ENCODE peak calls at places on chromosomes 1 and 21, in five cellular contexts. U, C, Q, O and P are unnamed samples.

GRCh38 chr1:182724215-182724614 is 39.8 kb upstream of the RGS8 start:
- DNase-seq in U (no peak), C (no peak), Q (no peak), O (no peak), P (no peak)

GRCh38 chr1:84603941-84604830 is 29.9 kb upstream of the CTBS start:
- DNase-seq in U (peak; percentile 78), C (peak; percentile 62), Q (peak; percentile 84), O (no peak), P (peak; percentile 76)

GRCh38 chr1:3334366-3334765 is 120.1 kb upstream of the ARHGEF16 start:
- DNase-seq in U (no peak), C (no peak), Q (no peak), O (no peak), P (no peak)

GRCh38 chr1:235199441-235199840 is 38.4 kb upstream of the RBM34 start:
- DNase-seq in U (no peak), C (no peak), Q (peak; percentile 47), O (no peak), P (no peak)

GRCh38 chr1:25356848-25357247 is 18.7 kb downstream of the TMEM50A start:
- DNase-seq in U (no peak), C (no peak), Q (no peak), O (no peak), P (no peak)

GRCh38 chr1:52738148-52738547 is 11.9 kb downstream of the ZYG11B start:
- DNase-seq in U (no peak), C (no peak), Q (no peak), O (no peak), P (no peak)

GRCh38 chr1:89518116-89518780 is 6.4 kb upstream of the LRRC8B start:
- DNase-seq in U (no peak), C (no peak), Q (peak; percentile 20), O (no peak), P (no peak)

GRCh38 chr1:172255223-172255560 is 165.3 kb upstream of the C1orf105 start:
- DNase-seq in U (no peak), C (no peak), Q (no peak), O (no peak), P (no peak)

GRCh38 chr21:17463441-17463840 is 49.4 kb upstream of the CXADR start:
- DNase-seq in U (no peak), C (no peak), Q (peak; percentile 95), O (no peak), P (no peak)

GRCh38 chr21:18070392-18070791 is 174.2 kb upstream of the CHODL start:
- DNase-seq in U (no peak), C (no peak), Q (no peak), O (no peak), P (no peak)

GRCh38 chr1:229148041-229148671 is 122.8 kb upstream of the RAB4A start:
- DNase-seq in U (no peak), C (peak; percentile 72), Q (no peak), O (no peak), P (peak; percentile 24)

GRCh38 chr21:36756527-36756926 is 57.6 kb downstream of the SIM2 start:
- DNase-seq in U (no peak), C (no peak), Q (peak; percentile 23), O (no peak), P (no peak)

GRCh38 chr1:29120955-29121485 is 2.7 kb downstream of the TMEM200B start:
- DNase-seq in U (peak; percentile 83), C (peak; percentile 65), Q (no peak), O (peak; percentile 63), P (no peak)

GRCh38 chr1:151841141-151841540 is 1.5 kb upstream of the C2CD4D start:
- DNase-seq in U (no peak), C (no peak), Q (peak; percentile 86), O (no peak), P (no peak)

GRCh38 chr1:62294211-62294610 is 25.0 kb downstream of the KANK4 start:
- DNase-seq in U (no peak), C (peak; percentile 67), Q (no peak), O (no peak), P (no peak)

GRCh38 chr1:16014509-16015482 is 3.0 kb downstream of the HSPB7 start:
- DNase-seq in U (peak; percentile 94), C (peak; percentile 75), Q (no peak), O (no peak), P (peak; percentile 54)

GRCh38 chr1:245953876-245954660 is 553.0 kb downstream of the SMYD3 start:
- DNase-seq in U (no peak), C (peak; percentile 27), Q (no peak), O (no peak), P (no peak)
- H3K4me3 ChIP-seq in U (peak overlapping the region; percentile 21), C (peak overlapping the region; percentile 31), Q (no peak overlapping the region), O (peak overlapping the region; percentile 39), P (peak overlapping the region; percentile 46)

DNA sequence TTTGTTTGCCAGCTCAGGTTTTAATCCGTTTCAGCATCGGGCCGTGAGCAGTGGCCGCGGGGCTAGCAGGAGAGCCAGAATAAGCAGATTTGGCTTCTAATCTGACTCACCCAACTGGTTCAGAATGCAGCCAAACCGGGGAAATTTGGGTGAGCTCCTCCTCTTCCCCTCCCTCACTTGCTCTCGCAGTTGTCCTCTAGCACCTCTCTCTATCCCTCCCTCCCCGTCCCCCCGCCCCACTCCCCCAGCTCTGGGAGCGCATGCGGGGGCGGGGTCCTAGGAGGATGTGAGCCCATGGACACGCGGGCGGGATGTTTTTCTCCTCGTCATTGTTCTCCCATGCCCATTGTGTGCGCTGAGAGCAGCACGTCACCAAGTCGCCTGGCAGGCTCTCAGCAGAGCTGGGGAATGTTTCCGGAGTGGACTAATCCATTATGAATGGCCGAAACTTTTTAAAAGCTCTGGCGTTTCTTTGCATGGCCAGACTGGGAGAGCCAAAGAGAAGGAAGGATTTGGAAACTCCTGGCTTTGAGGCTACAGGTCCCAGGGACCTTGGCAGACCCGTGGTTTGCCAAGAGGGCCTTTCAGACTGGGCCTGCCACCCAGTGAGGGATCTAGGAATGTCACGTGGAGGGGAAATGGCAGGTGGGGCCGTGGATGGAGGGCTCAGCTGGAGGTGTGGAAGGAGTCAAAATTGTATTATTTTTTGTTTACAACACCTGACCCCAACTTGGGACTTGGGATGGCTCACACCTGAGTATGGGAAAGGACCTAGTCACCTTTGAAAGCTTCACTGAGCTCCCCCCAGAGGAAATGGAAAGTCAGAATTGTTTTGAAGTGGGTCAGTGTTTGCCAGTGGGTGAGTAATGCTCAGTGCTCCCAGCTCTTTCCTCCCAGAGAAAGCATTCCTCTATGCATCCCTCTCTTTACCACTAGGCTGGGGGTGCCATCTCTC is 39.2 kb downstream of the CDK18 start:
- DNase-seq in U (peak; percentile 84), C (peak; percentile 70), Q (peak; percentile 76), O (peak; percentile 86), P (peak; percentile 75)
- H3K4me3 ChIP-seq in U (no peak overlapping the region), C (peak overlapping the region; percentile 43), Q (peak overlapping the region; percentile 35), O (peak overlapping the region; percentile 31), P (no peak overlapping the region)

GRCh38 chr1:9127395-9128160 is 1.3 kb downstream of the GPR157 start:
- DNase-seq in U (no peak), C (no peak), Q (no peak), O (peak; percentile 51), P (no peak)
- H3K4me3 ChIP-seq in U (peak overlapping the region; percentile 41), C (no peak overlapping the region), Q (peak overlapping the region; percentile 55), O (peak overlapping the region; percentile 69), P (peak overlapping the region; percentile 76)

DNA sequence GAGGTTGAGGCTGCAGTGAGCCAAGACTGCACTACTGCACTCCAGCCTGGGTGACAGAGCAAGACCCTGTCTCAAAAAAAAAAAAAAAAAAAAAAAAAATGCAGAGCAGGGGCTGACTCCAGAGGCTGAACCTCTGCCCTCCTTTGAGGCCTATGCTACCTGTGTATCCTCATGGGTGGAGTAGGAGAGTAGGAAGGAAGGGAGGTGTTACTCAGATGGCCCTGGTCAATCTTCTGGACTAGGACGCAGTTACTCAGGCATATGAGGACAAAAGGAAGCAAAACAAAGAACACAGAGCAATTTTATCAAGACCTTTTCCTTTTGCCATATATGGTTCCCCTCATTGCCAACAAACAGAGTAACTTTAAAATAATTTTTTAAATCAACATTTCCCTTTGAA is 35.2 kb downstream of the TGFBR3 start:
- DNase-seq in U (no peak), C (no peak), Q (no peak), O (no peak), P (no peak)
- H3K4me3 ChIP-seq in U (no peak overlapping the region), C (no peak overlapping the region), Q (no peak overlapping the region), O (peak overlapping the region; percentile 26), P (peak overlapping the region; percentile 45)

GRCh38 chr1:21510113-21510493 is 880 bp downstream of the ALPL start:
- DNase-seq in U (no peak), C (no peak), Q (no peak), O (no peak), P (no peak)

GRCh38 chr1:21508580-21509350 is 458 bp upstream of the ALPL start:
- DNase-seq in U (no peak), C (peak; percentile 83), Q (no peak), O (peak; percentile 88), P (peak; percentile 77)

GRCh38 chr1:21510885-21511578 is 1.8 kb downstream of the ALPL start:
- DNase-seq in U (no peak), C (no peak), Q (no peak), O (no peak), P (no peak)

GRCh38 chr1:21507511-21508270 is 1.5 kb upstream of the ALPL start:
- DNase-seq in U (no peak), C (no peak), Q (no peak), O (no peak), P (no peak)

DNA sequence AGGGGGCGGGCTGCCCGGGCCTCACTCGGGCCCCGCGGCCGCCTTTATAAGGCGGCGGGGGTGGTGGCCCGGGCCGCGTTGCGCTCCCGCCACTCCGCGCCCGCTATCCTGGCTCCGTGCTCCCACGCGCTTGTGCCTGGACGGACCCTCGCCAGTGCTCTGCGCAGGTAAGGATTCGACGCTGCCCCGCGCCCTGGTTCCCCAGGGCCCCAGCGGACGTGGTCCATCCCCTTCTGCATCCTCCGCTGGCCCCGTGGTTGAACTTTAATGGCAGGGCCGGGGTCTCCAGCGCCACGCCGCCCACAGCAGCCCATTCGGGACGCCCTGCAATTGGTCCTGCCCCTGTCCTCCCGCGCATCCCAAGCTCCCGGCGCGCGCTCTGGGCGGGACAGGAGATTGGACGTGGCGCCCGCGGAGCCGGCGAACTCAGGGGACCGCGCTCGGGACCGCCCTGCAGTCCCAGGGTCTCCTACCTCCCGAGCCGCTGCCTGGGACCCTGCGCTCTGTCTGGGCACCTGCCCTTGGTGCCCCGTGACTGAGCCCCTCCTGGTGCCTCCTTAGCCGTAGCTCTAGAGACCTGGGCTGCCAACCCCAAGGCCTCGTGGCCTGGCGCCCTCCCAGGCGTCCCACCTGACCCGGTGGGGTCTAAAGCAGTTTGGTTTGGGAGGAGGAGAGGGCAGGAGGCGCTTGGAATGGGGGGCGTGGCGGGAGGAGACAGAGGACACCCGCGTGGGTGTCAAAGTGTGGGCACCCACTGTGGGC is at the start of gene ALPL:
- DNase-seq in U (no peak), C (no peak), Q (no peak), O (peak; percentile 61), P (peak; percentile 25)
- H3K4me3 ChIP-seq in U (no peak within 1 kb of the TSS), C (peak within 1 kb of the TSS; percentile 24), Q (peak within 1 kb of the TSS; percentile 31), O (peak within 1 kb of the TSS; percentile 55), P (no peak within 1 kb of the TSS)